ENCODE peak calls at places on chromosome 19, in five cellular contexts. H is astrocyte, Y is K562, U is GOT3, R is mesendoderm. L is an unnamed sample.

GRCh38 chr19:2057484-2058469 is 6.7 kb upstream of the MKNK2 start:
- DNase-seq in H (no peak), R (no peak), U (no peak), Y (no peak), L (no peak)

GRCh38 chr19:3333020-3333583 is 33.3 kb upstream of the NFIC start:
- DNase-seq in Y (no peak), U (no peak), R (no peak), H (no peak), L (no peak)

GRCh38 chr19:36771275-36772231 is 1.1 kb downstream of the ZNF850 start:
- DNase-seq in U (no peak), R (peak), Y (peak), H (peak), L (peak)

GRCh38 chr19:18414504-18415176 is 4.6 kb upstream of the SSBP4 start:
- DNase-seq in R (no peak), U (no peak), Y (peak), H (no peak), L (no peak)

GRCh38 chr19:11019824-11020223 is 59.0 kb downstream of the SMARCA4 start:
- DNase-seq in H (no peak), Y (no peak), U (no peak), R (no peak), L (no peak)

GRCh38 chr19:17725422-17726078 is 6.3 kb downstream of the MAP1S start:
- DNase-seq in U (no peak), Y (peak), H (no peak), R (no peak), L (peak)

GRCh38 chr19:51422053-51422448 is 4.6 kb upstream of the SIGLEC10 start:
- DNase-seq in H (peak), Y (peak), R (peak), U (peak), L (peak)

GRCh38 chr19:32997716-32998355 is 25.8 kb downstream of the FAAP24 start:
- DNase-seq in R (no peak), U (no peak), Y (no peak), H (no peak), L (no peak)

GRCh38 chr19:53947624-53948023 is 15.1 kb upstream of the CACNG8 start:
- DNase-seq in Y (no peak), U (no peak), R (peak), H (no peak), L (peak)

GRCh38 chr19:23771761-23772667 is 13.3 kb upstream of the ZNF681 start:
- DNase-seq in Y (no peak), R (no peak), H (no peak), U (no peak), L (no peak)

GRCh38 chr19:57241181-57241580 is 749 bp downstream of the ZNF805 start:
- DNase-seq in R (peak), U (no peak), Y (peak), H (peak), L (peak)

GRCh38 chr19:45474191-45474940 is 6.6 kb downstream of the FOSB start:
- DNase-seq in Y (no peak), R (no peak), H (no peak), U (no peak), L (no peak)

GRCh38 chr19:28468701-28469459 is 744.1 kb downstream of the UQCRFS1 start:
- DNase-seq in Y (no peak), U (no peak), H (peak), R (peak), L (no peak)

GRCh38 chr19:53545271-53546065 is 7.5 kb downstream of the ZNF331 start:
- DNase-seq in H (peak), R (peak), U (no peak), Y (no peak), L (peak)

GRCh38 chr19:56083668-56084067 is 37.4 kb downstream of the ZNF787 start:
- DNase-seq in U (no peak), Y (no peak), R (peak), H (no peak), L (no peak)

GRCh38 chr19:13207237-13208130 is 57.3 kb downstream of the IER2 start:
- DNase-seq in U (no peak), H (no peak), Y (no peak), R (no peak), L (no peak)

GRCh38 chr19:33676999-33677665 is 55.4 kb downstream of the CHST8 start:
- DNase-seq in R (no peak), U (no peak), Y (no peak), H (no peak), L (no peak)